ENCODE peak calls at places on chromosome 5, in nine cellular contexts. J is HCT116, E is hepatocyte, L is GM23248, Z is OCI-LY7, Q is neural progenitor cell, B is GM23338, Y is SK-N-SH, O is MM.1S. W is an unnamed sample. For H3K79me2, the result is how much of the 10 kb centered on the place peaks cover.

GRCh38 chr5:40603378-40603777 is 76.3 kb upstream of the PTGER4 start:
- DNase-seq in J (no peak), E (no peak), L (peak), Z (no peak), Q (peak), B (no peak), Y (no peak), O (no peak), W (no peak)

GRCh38 chr5:57414857-57415256 is 67.8 kb downstream of the ACTBL2 start:
- DNase-seq in J (no peak), E (no peak), L (peak), Z (no peak), Q (no peak), B (no peak), Y (no peak), O (no peak), W (no peak)

GRCh38 chr5:60856059-60856458 is 12.0 kb upstream of the ELOVL7 start:
- DNase-seq in J (no peak), E (no peak), L (peak), Z (no peak), Q (no peak), B (no peak), Y (no peak), O (no peak), W (no peak)

GRCh38 chr5:78537821-78538220 is 110.8 kb downstream of the LHFPL2 start:
- DNase-seq in J (no peak), E (peak), L (peak), Z (peak), Q (peak), B (peak), Y (peak), O (no peak), W (peak)

GRCh38 chr5:116557669-116558271 is 16.9 kb downstream of the SEMA6A start:
- DNase-seq in J (no peak), E (no peak), L (peak), Z (peak), Q (peak), B (peak), Y (peak), O (peak), W (peak)

GRCh38 chr5:138472353-138472752 is 7.1 kb downstream of the EGR1 start:
- DNase-seq in J (no peak), E (no peak), L (no peak), Z (no peak), Q (no peak), B (peak), Y (no peak), O (no peak), W (no peak)

GRCh38 chr5:95901676-95902646 is 59.7 kb downstream of the ELL2 start:
- DNase-seq in J (peak), E (no peak), L (peak), Z (no peak), Q (no peak), B (no peak), Y (no peak), O (no peak), W (peak)

GRCh38 chr5:44388504-44389409 is 463 bp downstream of the FGF10 start:
- DNase-seq in J (no peak), E (peak), L (peak), Z (no peak), Q (peak), B (peak), Y (no peak), O (no peak), W (no peak)

GRCh38 chr5:151751091-151751490 is 7.3 kb downstream of the ATOX1 start:
- DNase-seq in J (no peak), E (no peak), L (peak), Z (no peak), Q (no peak), B (no peak), Y (no peak), O (no peak), W (peak)

GRCh38 chr5:157571357-157571827 is 4.2 kb downstream of the ADAM19 start:
- DNase-seq in J (no peak), E (peak), L (peak), Z (peak), Q (no peak), B (peak), Y (no peak), O (peak), W (no peak)

GRCh38 chr5:5017827-5018559 is 122.1 kb upstream of the ADAMTS16 start:
- DNase-seq in J (no peak), E (no peak), L (peak), Z (no peak), Q (no peak), B (no peak), Y (no peak), O (no peak), W (peak)

GRCh38 chr5:36606437-36607113 is at the start of gene SLC1A3:
- DNase-seq in J (peak), E (peak), L (peak), Z (no peak), Q (peak), B (peak), Y (no peak), O (peak), W (peak)

GRCh38 chr5:178180141-178180863 is 6.9 kb downstream of the GMCL2 start:
- DNase-seq in J (no peak), E (no peak), L (no peak), Z (no peak), Q (peak), B (peak), Y (no peak), O (peak), W (no peak)

GRCh38 chr5:111934511-111934910 is 177.5 kb upstream of the NREP start:
- DNase-seq in J (no peak), E (peak), L (no peak), Z (no peak), Q (peak), B (no peak), Y (no peak), O (no peak), W (no peak)

GRCh38 chr5:154511984-154512383 is 34.0 kb upstream of the HAND1 start:
- DNase-seq in J (no peak), E (no peak), L (no peak), Z (no peak), Q (no peak), B (no peak), Y (no peak), O (no peak), W (no peak)

GRCh38 chr5:139642213-139642612 is 5.9 kb upstream of the CXXC5 start:
- DNase-seq in J (no peak), E (peak), L (no peak), Z (no peak), Q (no peak), B (no peak), Y (peak), O (no peak), W (no peak)

GRCh38 chr5:35753500-35753899 is 103.2 kb upstream of the IL7R start:
- DNase-seq in J (no peak), E (no peak), L (no peak), Z (no peak), Q (peak), B (peak), Y (no peak), O (no peak), W (no peak)

GRCh38 chr5:65198777-65199120 is 283.0 kb downstream of the ADAMTS6 start:
- DNase-seq in J (no peak), E (no peak), L (peak), Z (no peak), Q (no peak), B (no peak), Y (no peak), O (no peak), W (peak)

GRCh38 chr5:50663636-50664035 is 2.8 kb upstream of the PARP8 start:
- DNase-seq in J (no peak), E (no peak), L (no peak), Z (no peak), Q (no peak), B (no peak), Y (no peak), O (no peak), W (no peak)

GRCh38 chr5:2173067-2173466 is 290.3 kb upstream of the IRX4 start:
- DNase-seq in J (no peak), E (no peak), L (no peak), Z (no peak), Q (no peak), B (no peak), Y (no peak), O (no peak), W (no peak)

GRCh38 chr5:179241764-179242370 is 103.4 kb downstream of the ADAMTS2 start:
- DNase-seq in J (no peak), E (no peak), L (no peak), Z (no peak), Q (no peak), B (no peak), Y (no peak), O (no peak), W (no peak)

GRCh38 chr5:36763454-36763853 is 113.1 kb upstream of the NIPBL start:
- DNase-seq in J (no peak), E (no peak), L (no peak), Z (no peak), Q (no peak), B (no peak), Y (no peak), O (no peak), W (no peak)

GRCh38 chr5:91787718-91788117 is 404.6 kb upstream of the ARRDC3 start:
- DNase-seq in J (no peak), E (no peak), L (no peak), Z (no peak), Q (no peak), B (no peak), Y (no peak), O (no peak), W (peak)

GRCh38 chr5:163612358-163613149 is 107.1 kb downstream of the MAT2B start:
- DNase-seq in J (no peak), E (no peak), L (no peak), Z (no peak), Q (no peak), B (peak), Y (no peak), O (no peak), W (no peak)

GRCh38 chr5:16540421-16540820 is 74.8 kb upstream of the ZNF622 start:
- DNase-seq in J (no peak), E (no peak), L (peak), Z (no peak), Q (no peak), B (no peak), Y (no peak), O (no peak), W (peak)

GRCh38 chr5:74325866-74326265 is 314.7 kb downstream of the ENC1 start:
- DNase-seq in J (no peak), E (no peak), L (peak), Z (no peak), Q (no peak), B (no peak), Y (no peak), O (no peak), W (no peak)

GRCh38 chr5:140157032-140157781 is 17.8 kb upstream of the CYSTM1 start:
- DNase-seq in J (peak), E (peak), L (peak), Z (peak), Q (peak), B (peak), Y (peak), O (peak), W (peak)

GRCh38 chr5:143440448-143441102 is 37.1 kb upstream of the NR3C1 start:
- DNase-seq in J (no peak), E (no peak), L (no peak), Z (peak), Q (no peak), B (no peak), Y (peak), O (no peak), W (no peak)

GRCh38 chr5:110969502-110969901 is 102.0 kb upstream of the TSLP start:
- DNase-seq in J (no peak), E (no peak), L (no peak), Z (no peak), Q (no peak), B (no peak), Y (no peak), O (no peak), W (peak)

GRCh38 chr5:124685404-124685930 is 61.0 kb downstream of the ZNF608 start:
- DNase-seq in J (no peak), E (no peak), L (no peak), Z (no peak), Q (no peak), B (no peak), Y (no peak), O (no peak), W (no peak)

GRCh38 chr5:28567050-28567449 is 1528.7 kb upstream of the CDH9 start:
- DNase-seq in J (no peak), E (no peak), L (no peak), Z (no peak), Q (no peak), B (no peak), Y (no peak), O (no peak), W (no peak)

GRCh38 chr5:74587895-74588294 is 52.6 kb downstream of the ENC1 start:
- DNase-seq in J (no peak), E (no peak), L (no peak), Z (no peak), Q (no peak), B (peak), Y (no peak), O (no peak), W (no peak)

GRCh38 chr5:176915906-176916305 is 16.8 kb upstream of the HK3 start:
- DNase-seq in J (no peak), E (no peak), L (no peak), Z (no peak), Q (no peak), B (no peak), Y (no peak), O (peak), W (no peak)

GRCh38 chr5:132066871-132067270 is 6.4 kb downstream of the IL3 start:
- DNase-seq in J (no peak), E (no peak), L (no peak), Z (no peak), Q (no peak), B (no peak), Y (no peak), O (no peak), W (no peak)

DNA sequence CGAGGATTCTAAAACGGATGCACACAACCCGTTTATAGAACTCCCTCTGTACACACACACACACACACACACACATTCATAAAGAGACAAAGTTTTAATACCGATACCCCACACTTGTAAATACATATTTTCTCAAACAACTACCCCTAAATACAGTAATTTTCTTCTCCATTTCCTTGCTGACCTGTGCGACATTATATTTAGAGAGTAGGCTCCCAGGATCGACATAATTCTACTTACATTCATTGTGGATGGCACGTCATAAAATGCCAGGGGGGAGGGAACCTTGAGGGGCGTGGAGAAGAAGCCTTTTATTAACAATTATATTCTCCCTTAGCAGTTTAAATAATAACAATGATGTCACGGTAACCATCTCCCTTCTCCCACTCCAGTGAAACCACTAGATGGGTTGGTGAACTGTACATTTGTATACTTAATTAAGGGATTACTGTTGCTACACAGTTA is 196.9 kb downstream of the MEF2C start:
- DNase-seq in J (no peak), E (no peak), L (no peak), Z (no peak), Q (no peak), B (peak), Y (no peak), O (no peak), W (no peak)
- H3K79me2 ChIP-seq in J (under half), E (under half), L (under half), Z (under half), Q (under half), B (under half), Y (under half), O (under half), W (under half)

DNA sequence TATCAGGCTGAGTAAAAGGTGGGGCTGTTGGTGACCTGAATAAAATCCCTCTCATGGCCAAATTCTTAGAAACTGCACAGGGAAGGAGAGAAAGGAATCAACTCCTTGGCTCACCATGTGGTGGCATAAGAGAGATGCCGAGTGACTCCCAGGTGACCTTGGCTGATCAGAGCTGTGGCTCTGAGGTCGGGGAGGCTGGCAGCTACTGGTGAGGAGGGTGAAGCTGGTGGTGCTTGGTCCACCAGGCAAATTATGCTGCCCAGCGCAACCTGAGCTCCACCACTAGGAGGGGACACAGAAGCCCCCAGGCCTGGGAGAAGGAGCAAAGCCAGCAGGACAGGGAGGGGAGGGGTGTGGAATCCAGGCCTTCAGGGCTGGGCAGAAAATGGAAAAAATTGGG is 111.2 kb upstream of the IL12B start:
- DNase-seq in J (peak), E (peak), L (peak), Z (peak), Q (peak), B (peak), Y (peak), O (peak), W (peak)
- TF ChIP-seq EZH2phosphoT487 in J (no peak), E (no peak), L (no peak), Z (no peak), Q (no peak), B (no peak), Y (no peak), O (no peak), W (no peak)

GRCh38 chr5:88823201-88823600 is 59.8 kb downstream of the MEF2C start:
- DNase-seq in J (no peak), E (no peak), L (no peak), Z (no peak), Q (no peak), B (no peak), Y (no peak), O (no peak), W (no peak)
- H3K79me2 ChIP-seq in J (under half), E (under half), L (under half), Z (under half), Q (under half), B (under half), Y (under half), O (half or more), W (under half)

GRCh38 chr5:108625654-108626053 is 122.0 kb upstream of the FER start:
- DNase-seq in J (no peak), E (no peak), L (no peak), Z (no peak), Q (no peak), B (no peak), Y (no peak), O (no peak), W (no peak)
- TF ChIP-seq EZH2phosphoT487 in J (no peak), E (no peak), L (no peak), Z (no peak), Q (no peak), B (no peak), Y (no peak), O (no peak), W (no peak)

GRCh38 chr5:150505816-150506215 is 2.1 kb upstream of the NDST1 start:
- DNase-seq in J (no peak), E (no peak), L (no peak), Z (no peak), Q (no peak), B (no peak), Y (no peak), O (no peak), W (no peak)

GRCh38 chr5:150505041-150505511 is 2.9 kb upstream of the NDST1 start:
- DNase-seq in J (no peak), E (no peak), L (peak), Z (no peak), Q (no peak), B (no peak), Y (no peak), O (no peak), W (no peak)

GRCh38 chr5:150502847-150503246 is 5.1 kb upstream of the NDST1 start:
- DNase-seq in J (no peak), E (no peak), L (no peak), Z (no peak), Q (no peak), B (no peak), Y (no peak), O (no peak), W (no peak)

GRCh38 chr5:150503386-150503785 is 4.5 kb upstream of the NDST1 start:
- DNase-seq in J (no peak), E (no peak), L (no peak), Z (no peak), Q (no peak), B (no peak), Y (no peak), O (no peak), W (no peak)

DNA sequence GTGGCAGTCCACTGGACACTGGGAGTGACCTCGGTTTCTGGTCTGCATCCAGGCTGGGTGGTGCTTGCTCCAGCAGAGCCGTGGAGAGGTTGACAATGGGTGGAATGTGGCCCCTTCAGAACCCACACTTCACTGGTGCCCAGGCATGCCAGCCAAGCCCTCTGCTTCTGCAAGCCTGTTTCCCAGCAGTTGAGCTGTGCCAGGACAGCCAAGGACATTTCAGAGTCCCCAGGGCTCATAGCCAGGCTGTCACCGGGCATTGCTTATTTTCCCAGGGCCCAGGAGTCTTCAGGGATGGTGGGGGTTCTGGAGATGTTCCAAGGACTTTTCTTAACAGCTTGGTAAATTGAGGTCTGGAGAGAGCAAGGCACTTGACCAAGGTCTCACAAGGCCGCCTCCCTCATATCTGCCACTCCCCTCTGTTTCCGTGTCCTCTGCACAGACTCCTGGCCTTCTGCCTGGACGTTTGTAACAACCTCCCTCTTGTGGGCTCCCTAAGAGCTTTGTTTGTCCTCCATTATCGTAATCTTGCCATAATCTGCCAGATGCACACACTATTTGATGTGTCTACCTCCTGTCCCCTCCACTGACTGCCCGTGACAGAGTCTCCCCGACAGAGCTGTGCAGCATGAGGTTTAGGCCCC is 3.8 kb upstream of the NDST1 start:
- DNase-seq in J (no peak), E (no peak), L (peak), Z (no peak), Q (no peak), B (no peak), Y (peak), O (no peak), W (no peak)
- H3K79me2 ChIP-seq in J (half or more), E (half or more), L (half or more), Z (under half), Q (half or more), B (half or more), Y (half or more), O (under half), W (half or more)

GRCh38 chr5:55905251-55905650 is 54.1 kb downstream of the IL31RA start:
- DNase-seq in J (no peak), E (no peak), L (no peak), Z (no peak), Q (no peak), B (no peak), Y (no peak), O (no peak), W (no peak)
- TF ChIP-seq EZH2phosphoT487 in J (no peak), E (no peak), L (no peak), Z (no peak), Q (no peak), B (no peak), Y (no peak), O (no peak), W (no peak)

DNA sequence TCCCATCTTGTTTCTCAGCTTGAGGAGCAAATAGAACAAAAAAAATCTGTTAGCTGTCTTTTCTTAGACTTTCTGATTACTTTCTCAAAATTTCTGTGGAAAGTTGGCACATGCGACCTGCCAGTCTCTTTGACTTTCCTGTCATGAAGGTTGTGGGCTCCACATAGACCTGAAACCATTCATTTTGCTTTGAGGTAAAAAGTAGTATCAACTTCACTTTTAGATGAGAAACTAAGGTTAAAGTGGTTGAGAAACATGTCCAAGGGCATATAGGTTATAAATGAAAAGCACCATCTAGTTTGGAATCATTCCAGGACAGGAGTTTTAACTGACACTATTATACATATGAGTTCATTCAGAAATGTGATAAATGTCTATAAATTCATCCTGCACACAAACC is 42.7 kb downstream of the ST8SIA4 start:
- DNase-seq in J (no peak), E (no peak), L (no peak), Z (no peak), Q (no peak), B (no peak), Y (no peak), O (peak), W (no peak)
- H3K79me2 ChIP-seq in J (under half), E (under half), L (under half), Z (under half), Q (under half), B (under half), Y (under half), O (half or more), W (under half)

GRCh38 chr5:10301266-10301665 is 6.4 kb downstream of the CMBL start:
- DNase-seq in J (no peak), E (no peak), L (no peak), Z (no peak), Q (no peak), B (no peak), Y (no peak), O (no peak), W (no peak)
- TF ChIP-seq EZH2phosphoT487 in J (no peak), E (no peak), L (no peak), Z (no peak), Q (no peak), B (no peak), Y (no peak), O (no peak), W (no peak)

W was measured in PC-3.